ENCODE peak calls at places on chromosomes 16 and 17, in five cellular contexts. S is stimulated activated CD8-positive, alpha-beta memory T cell treated with anti-CD3 and anti-CD28 coated beads, Interleukin-4, amount 100 ng/mL, for 1 hour; Z is activated CD8-positive, alpha-beta memory T cell treated with anti-CD3 and anti-CD28 coated beads for 48 hours; V is adrenal gland; C is uterus. H is an unnamed sample.

GRCh38 chr17:79940381-79941087 is 95.1 kb downstream of the TBC1D16 start:
- DNase-seq in V (peak; percentile 5), Z (no peak), C (no peak), S (no peak), H (no peak)

GRCh38 chr17:12909046-12909445 is 108.8 kb downstream of the ELAC2 start:
- DNase-seq in C (no peak), Z (no peak), S (no peak), V (no peak), H (no peak)

GRCh38 chr16:57053206-57053605 is 39.2 kb upstream of the CPNE2 start:
- DNase-seq in C (no peak), Z (no peak), S (no peak), V (no peak), H (no peak)

GRCh38 chr16:20674684-20675487 is 22.6 kb downstream of the ACSM1 start:
- DNase-seq in V (no peak), S (no peak), Z (no peak), C (peak; percentile 31), H (no peak)

GRCh38 chr16:70018254-70018653 is 67.1 kb downstream of the CLEC18A start:
- DNase-seq in V (no peak), Z (no peak), S (no peak), C (no peak), H (peak; percentile 1)

GRCh38 chr17:44400226-44400847 is 10.9 kb upstream of the ITGA2B start:
- DNase-seq in Z (no peak), C (no peak), S (no peak), V (no peak), H (no peak)

GRCh38 chr16:75798714-75799113 is 72.4 kb upstream of the CPHXL start:
- DNase-seq in Z (no peak), C (no peak), S (no peak), V (no peak), H (no peak)

GRCh38 chr17:3754458-3755334 is 31.0 kb downstream of the HASPIN start:
- DNase-seq in Z (peak; percentile 45), V (peak; percentile 54), S (no peak), C (no peak), H (no peak)

GRCh38 chr16:56994311-56994710 is 5.0 kb downstream of the NLRC5 start:
- DNase-seq in V (peak; percentile 3), C (peak; percentile 10), S (no peak), Z (no peak), H (no peak)

GRCh38 chr16:877242-878065 is 76.9 kb upstream of the GNG13 start:
- DNase-seq in S (no peak), V (no peak), Z (no peak), C (no peak), H (no peak)

GRCh38 chr16:75789237-75789636 is 62.9 kb upstream of the CPHXL start:
- DNase-seq in V (no peak), Z (no peak), S (no peak), C (no peak), H (no peak)

GRCh38 chr16:85519540-85520231 is 93.4 kb upstream of the GSE1 start:
- DNase-seq in S (no peak), V (no peak), Z (no peak), C (no peak), H (no peak)

GRCh38 chr17:48970224-48970623 is 1.8 kb upstream of the GIP start:
- DNase-seq in Z (no peak), V (no peak), C (no peak), S (no peak), H (no peak)

GRCh38 chr17:30312218-30312617 is 20.5 kb upstream of the BLMH start:
- DNase-seq in C (no peak), S (no peak), V (no peak), Z (no peak), H (no peak)

GRCh38 chr16:72270531-72270930 is 98.6 kb upstream of the PMFBP1 start:
- DNase-seq in S (no peak), Z (no peak), C (no peak), V (no peak), H (no peak)

GRCh38 chr17:43702636-43703035 is 40.9 kb upstream of the MEOX1 start:
- DNase-seq in S (no peak), V (no peak), C (no peak), Z (no peak), H (peak; percentile 38)

GRCh38 chr17:31424944-31425582 is 33.6 kb downstream of the RAB11FIP4 start:
- DNase-seq in Z (no peak), V (peak; percentile 88), S (no peak), C (no peak), H (no peak)

GRCh38 chr17:29883497-29883896 is 46.5 kb downstream of the SSH2 start:
- DNase-seq in C (no peak), V (no peak), Z (no peak), S (no peak), H (no peak)

GRCh38 chr17:56973520-56973919 is 4.4 kb upstream of the SCPEP1 start:
- DNase-seq in Z (no peak), S (no peak), V (peak; percentile 75), C (no peak), H (peak; percentile 78)

GRCh38 chr16:69711115-69711740 is 15.1 kb downstream of the NQO1 start:
- DNase-seq in C (peak; percentile 55), S (no peak), Z (no peak), V (peak; percentile 46), H (peak; percentile 28)

GRCh38 chr16:52460652-52461172 is 86.2 kb downstream of the TOX3 start:
- DNase-seq in V (no peak), Z (no peak), S (no peak), C (no peak), H (no peak)

GRCh38 chr16:55661842-55662479 is 6.2 kb downstream of the SLC6A2 start:
- DNase-seq in Z (no peak), S (no peak), C (no peak), V (no peak), H (peak; percentile 71)

GRCh38 chr16:559021-559380 is 1.2 kb upstream of the PRR35 start:
- DNase-seq in C (no peak), S (no peak), Z (no peak), V (no peak), H (no peak)

GRCh38 chr17:56593073-56593740 is at the start of gene NOG:
- DNase-seq in C (peak; percentile 16), V (peak; percentile 50), Z (no peak), S (no peak), H (peak; percentile 80)

H was measured in MG63.